ENCODE peak calls at places on chromosomes 5 and 9, in ten cellular contexts. One of them, this sample, is unnamed.

GRCh38 chr5:138706655-138707480 is 46.4 kb upstream of the CTNNA1 start:
- DNase-seq in activated T-helper 1 cell treated with Interleukin-2 at 50 U/mL for 16 hours: no peak
- DNase-seq in HFF-Myc: no peak
- DNase-seq in CD4-positive, CD25-positive, alpha-beta regulatory T cell: no peak
- DNase-seq in HTR-8/SVneo: no peak
- DNase-seq in CD8-positive, alpha-beta memory T cell: no peak
- DNase-seq in CD4-positive, alpha-beta T cell: no peak
- DNase-seq in NCI-H2029: no peak
- DNase-seq in T follicular helper cell: no peak
- DNase-seq in Right ventricle myocardium inferior: no peak
- DNase-seq in this sample: no peak

GRCh38 chr5:61398440-61398839 is 66.4 kb downstream of the ZSWIM6 start:
- DNase-seq in CD8-positive, alpha-beta memory T cell: no peak
- DNase-seq in HTR-8/SVneo: no peak
- DNase-seq in Right ventricle myocardium inferior: no peak
- DNase-seq in HFF-Myc: no peak
- DNase-seq in activated T-helper 1 cell treated with Interleukin-2 at 50 U/mL for 16 hours: no peak
- DNase-seq in T follicular helper cell: no peak
- DNase-seq in NCI-H2029: no peak
- DNase-seq in CD4-positive, CD25-positive, alpha-beta regulatory T cell: no peak
- DNase-seq in CD4-positive, alpha-beta T cell: no peak
- DNase-seq in this sample: no peak

GRCh38 chr5:94153736-94154450 is 412.5 kb upstream of the POU5F2 start:
- DNase-seq in CD8-positive, alpha-beta memory T cell: no peak
- DNase-seq in NCI-H2029: no peak
- DNase-seq in CD4-positive, alpha-beta T cell: no peak
- DNase-seq in CD4-positive, CD25-positive, alpha-beta regulatory T cell: no peak
- DNase-seq in HTR-8/SVneo: no peak
- DNase-seq in Right ventricle myocardium inferior: no peak
- DNase-seq in HFF-Myc: no peak
- DNase-seq in activated T-helper 1 cell treated with Interleukin-2 at 50 U/mL for 16 hours: no peak
- DNase-seq in T follicular helper cell: no peak
- DNase-seq in this sample: no peak

GRCh38 chr5:176620333-176620981 is 9.9 kb downstream of the SNCB start:
- DNase-seq in CD4-positive, CD25-positive, alpha-beta regulatory T cell: peak; percentile 33
- DNase-seq in HFF-Myc: no peak
- DNase-seq in NCI-H2029: no peak
- DNase-seq in Right ventricle myocardium inferior: peak; percentile 47
- DNase-seq in CD8-positive, alpha-beta memory T cell: no peak
- DNase-seq in CD4-positive, alpha-beta T cell: no peak
- DNase-seq in HTR-8/SVneo: no peak
- DNase-seq in activated T-helper 1 cell treated with Interleukin-2 at 50 U/mL for 16 hours: no peak
- DNase-seq in T follicular helper cell: no peak
- DNase-seq in this sample: no peak

GRCh38 chr9:15735083-15735974 is 182.5 kb downstream of the CCDC171 start:
- DNase-seq in T follicular helper cell: no peak
- DNase-seq in CD8-positive, alpha-beta memory T cell: no peak
- DNase-seq in NCI-H2029: no peak
- DNase-seq in activated T-helper 1 cell treated with Interleukin-2 at 50 U/mL for 16 hours: no peak
- DNase-seq in HTR-8/SVneo: peak; percentile 42
- DNase-seq in HFF-Myc: peak; percentile 91
- DNase-seq in CD4-positive, CD25-positive, alpha-beta regulatory T cell: no peak
- DNase-seq in CD4-positive, alpha-beta T cell: no peak
- DNase-seq in Right ventricle myocardium inferior: no peak
- DNase-seq in this sample: no peak

GRCh38 chr5:76379316-76379715 is 23.8 kb upstream of the IQGAP2 start:
- DNase-seq in Right ventricle myocardium inferior: no peak
- DNase-seq in HTR-8/SVneo: no peak
- DNase-seq in CD4-positive, CD25-positive, alpha-beta regulatory T cell: peak; percentile 60
- DNase-seq in CD4-positive, alpha-beta T cell: no peak
- DNase-seq in activated T-helper 1 cell treated with Interleukin-2 at 50 U/mL for 16 hours: no peak
- DNase-seq in HFF-Myc: no peak
- DNase-seq in NCI-H2029: no peak
- DNase-seq in T follicular helper cell: no peak
- DNase-seq in CD8-positive, alpha-beta memory T cell: no peak
- DNase-seq in this sample: no peak

GRCh38 chr9:100601216-100601615 is 23.3 kb downstream of the CAVIN4 start:
- DNase-seq in T follicular helper cell: peak; percentile 9
- DNase-seq in HTR-8/SVneo: peak; percentile 27
- DNase-seq in HFF-Myc: peak; percentile 41
- DNase-seq in NCI-H2029: peak; percentile 78
- DNase-seq in CD8-positive, alpha-beta memory T cell: no peak
- DNase-seq in CD4-positive, CD25-positive, alpha-beta regulatory T cell: peak; percentile 62
- DNase-seq in activated T-helper 1 cell treated with Interleukin-2 at 50 U/mL for 16 hours: no peak
- DNase-seq in Right ventricle myocardium inferior: no peak
- DNase-seq in CD4-positive, alpha-beta T cell: no peak
- DNase-seq in this sample: no peak

GRCh38 chr5:122311888-122312669 is at the start of gene SNCAIP:
- DNase-seq in activated T-helper 1 cell treated with Interleukin-2 at 50 U/mL for 16 hours: no peak
- DNase-seq in HFF-Myc: no peak
- DNase-seq in T follicular helper cell: no peak
- DNase-seq in CD4-positive, alpha-beta T cell: no peak
- DNase-seq in HTR-8/SVneo: no peak
- DNase-seq in CD4-positive, CD25-positive, alpha-beta regulatory T cell: no peak
- DNase-seq in NCI-H2029: no peak
- DNase-seq in CD8-positive, alpha-beta memory T cell: no peak
- DNase-seq in Right ventricle myocardium inferior: peak; percentile 71
- DNase-seq in this sample: no peak

GRCh38 chr5:80481019-80481893 is 6.6 kb upstream of the FAM151B start:
- DNase-seq in HTR-8/SVneo: peak; percentile 45
- DNase-seq in NCI-H2029: peak; percentile 27
- DNase-seq in activated T-helper 1 cell treated with Interleukin-2 at 50 U/mL for 16 hours: peak; percentile 1
- DNase-seq in CD4-positive, alpha-beta T cell: no peak
- DNase-seq in CD8-positive, alpha-beta memory T cell: no peak
- DNase-seq in CD4-positive, CD25-positive, alpha-beta regulatory T cell: peak; percentile 71
- DNase-seq in T follicular helper cell: peak; percentile 3
- DNase-seq in HFF-Myc: peak; percentile 56
- DNase-seq in Right ventricle myocardium inferior: no peak
- DNase-seq in this sample: no peak

GRCh38 chr5:31847354-31847753 is 208.4 kb downstream of the PDZD2 start:
- DNase-seq in NCI-H2029: no peak
- DNase-seq in T follicular helper cell: no peak
- DNase-seq in HFF-Myc: no peak
- DNase-seq in CD4-positive, CD25-positive, alpha-beta regulatory T cell: no peak
- DNase-seq in HTR-8/SVneo: no peak
- DNase-seq in Right ventricle myocardium inferior: no peak
- DNase-seq in activated T-helper 1 cell treated with Interleukin-2 at 50 U/mL for 16 hours: no peak
- DNase-seq in CD4-positive, alpha-beta T cell: no peak
- DNase-seq in CD8-positive, alpha-beta memory T cell: no peak
- DNase-seq in this sample: no peak

GRCh38 chr5:143345671-143346440 is 57.6 kb downstream of the NR3C1 start:
- DNase-seq in CD4-positive, alpha-beta T cell: no peak
- DNase-seq in CD8-positive, alpha-beta memory T cell: no peak
- DNase-seq in T follicular helper cell: no peak
- DNase-seq in activated T-helper 1 cell treated with Interleukin-2 at 50 U/mL for 16 hours: no peak
- DNase-seq in CD4-positive, CD25-positive, alpha-beta regulatory T cell: peak; percentile 26
- DNase-seq in HFF-Myc: no peak
- DNase-seq in HTR-8/SVneo: no peak
- DNase-seq in NCI-H2029: no peak
- DNase-seq in Right ventricle myocardium inferior: no peak
- DNase-seq in this sample: no peak